ENCODE peak calls at places on chromosomes 13 and 19, in four cellular contexts. I is HL-60, N is GM06990, A is astrocyte of the spinal cord. M is an unnamed sample.

GRCh38 chr13:25232937-25233515 is 54.3 kb downstream of the MTMR6 start:
- DNase-seq in I (peak; percentile 6), N (no peak), A (peak; percentile 26), M (no peak)

GRCh38 chr19:40626918-40627317 is 25.7 kb downstream of the LTBP4 start:
- DNase-seq in I (no peak), A (no peak), N (no peak), M (no peak)

GRCh38 chr19:56476671-56477428 is at the start of gene ZNF667:
- DNase-seq in I (peak; percentile 32), N (no peak), A (peak; percentile 54), M (peak; percentile 74)

GRCh38 chr13:78736142-78736541 is 77.2 kb upstream of the OBI1 start:
- DNase-seq in N (no peak), I (no peak), A (no peak), M (no peak)

GRCh38 chr19:15101479-15102082 is 5.6 kb upstream of the SYDE1 start:
- DNase-seq in N (no peak), A (peak; percentile 39), I (peak; percentile 49), M (peak; percentile 83)

GRCh38 chr19:51137812-51138425 is 4.2 kb upstream of the SIGLEC7 start:
- DNase-seq in N (no peak), A (no peak), I (no peak), M (no peak)

GRCh38 chr13:113623491-113624234 is 34.3 kb downstream of the ATP4B start:
- DNase-seq in I (no peak), A (no peak), N (no peak), M (no peak)

GRCh38 chr13:107203146-107203847 is 635.4 kb upstream of the ARGLU1 start:
- DNase-seq in A (no peak), I (no peak), N (no peak), M (no peak)

GRCh38 chr13:86892330-86892729 is 778.8 kb upstream of the SLITRK5 start:
- DNase-seq in I (no peak), A (peak; percentile 27), N (no peak), M (no peak)

GRCh38 chr19:13962738-13963602 is 10.7 kb downstream of the DCAF15 start:
- DNase-seq in N (no peak), I (no peak), A (peak; percentile 66), M (no peak)

GRCh38 chr19:54209058-54209747 is 8.5 kb downstream of the RPS9 start:
- DNase-seq in N (peak; percentile 68), I (no peak), A (no peak), M (peak; percentile 23)

GRCh38 chr19:17491287-17491686 is 20.2 kb upstream of the PGLS start:
- DNase-seq in N (no peak), I (no peak), A (no peak), M (no peak)

GRCh38 chr13:25528266-25528665 is 156.5 kb downstream of the ATP8A2 start:
- DNase-seq in A (no peak), N (no peak), I (no peak), M (no peak)

GRCh38 chr13:24147570-24147963 is 13.0 kb upstream of the SPATA13 start:
- DNase-seq in A (no peak), N (no peak), I (no peak), M (no peak)

GRCh38 chr19:46746281-46746965 is at the start of gene STRN4:
- DNase-seq in I (no peak), N (peak; percentile 68), A (no peak), M (peak; percentile 63)

GRCh38 chr13:26401069-26401468 is 147.1 kb downstream of the CDK8 start:
- DNase-seq in A (no peak), N (no peak), I (no peak), M (no peak)

GRCh38 chr13:80547885-80548284 is 207.0 kb upstream of the SPRY2 start:
- DNase-seq in N (no peak), A (peak; percentile 26), I (no peak), M (no peak)

GRCh38 chr13:43567608-43568007 is 219.2 kb downstream of the ENOX1 start:
- DNase-seq in I (no peak), A (no peak), N (no peak), M (no peak)

GRCh38 chr19:41425174-41426115 is 1.7 kb downstream of the B3GNT8 start:
- DNase-seq in A (no peak), N (no peak), I (no peak), M (no peak)

GRCh38 chr19:35958660-35959039 is 22.5 kb downstream of the LRFN3 start:
- DNase-seq in A (no peak), I (no peak), N (no peak), M (no peak)

GRCh38 chr19:35955881-35956634 is 19.9 kb downstream of the LRFN3 start:
- DNase-seq in I (no peak), A (no peak), N (no peak), M (no peak)

GRCh38 chr19:35959968-35960320 is 23.8 kb downstream of the LRFN3 start:
- DNase-seq in I (no peak), N (no peak), A (no peak), M (no peak)

GRCh38 chr19:35960432-35960972 is 24.3 kb downstream of the LRFN3 start:
- DNase-seq in N (no peak), A (no peak), I (no peak), M (no peak)

DNA sequence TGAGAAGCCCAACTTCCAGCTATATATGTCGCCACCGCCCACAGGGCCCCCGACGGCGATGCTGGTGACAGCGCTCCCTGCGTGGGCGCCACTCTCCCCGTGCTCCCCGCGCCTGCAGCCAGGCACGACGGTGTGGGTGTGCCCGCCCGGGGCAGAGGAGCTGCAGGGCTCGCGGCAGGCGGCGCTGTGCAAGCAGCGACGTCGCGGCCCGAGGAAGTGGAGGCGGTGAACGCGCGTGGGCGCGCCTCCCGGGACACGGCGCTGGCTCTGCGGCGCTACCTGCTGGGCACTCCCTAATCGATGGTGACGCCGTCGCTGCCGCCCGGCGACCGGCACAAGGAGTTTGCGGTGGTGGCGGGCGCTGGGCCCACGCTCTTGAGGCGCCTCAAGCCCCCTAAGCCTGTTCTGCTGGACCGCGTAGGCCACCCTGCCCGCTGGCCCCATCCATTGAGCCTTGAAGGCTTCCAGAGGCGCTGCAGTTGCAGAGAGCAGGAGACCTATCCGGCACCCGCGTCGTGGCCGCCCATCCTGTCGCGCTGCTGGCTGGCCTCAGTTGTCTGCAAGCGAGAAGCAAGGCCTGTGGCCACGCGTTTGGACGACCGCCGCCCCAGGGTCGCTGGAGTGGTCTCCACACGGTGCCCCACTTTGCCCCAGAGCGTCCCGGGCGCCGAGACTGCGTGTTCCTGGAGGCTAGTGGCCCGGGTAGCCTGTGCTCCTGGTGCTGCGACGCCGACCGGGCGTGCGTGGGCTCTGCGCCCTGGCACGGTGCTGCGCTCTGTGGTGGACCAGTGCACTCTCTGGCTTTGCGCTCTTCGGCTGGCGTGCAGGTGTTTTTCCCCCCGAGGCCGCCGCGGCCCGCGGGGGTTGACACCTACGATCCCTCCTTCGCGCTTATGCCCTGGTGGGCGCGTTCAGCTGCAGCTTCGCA is 23.1 kb downstream of the LRFN3 start:
- DNase-seq in A (no peak), N (peak; percentile 64), I (no peak), M (peak; percentile 79)
- TF ChIP-seq CTCF in A (no peak), N (peak; percentile 28), I (no peak), M (peak; percentile 73)

GRCh38 chr13:52130641-52131040 is 1.8 kb upstream of the NEK5 start:
- DNase-seq in I (no peak), N (no peak), A (no peak), M (no peak)

GRCh38 chr13:52127783-52128702 is 830 bp downstream of the NEK5 start:
- DNase-seq in A (peak; percentile 75), N (peak; percentile 5), I (peak; percentile 26), M (peak; percentile 65)

GRCh38 chr13:52125547-52125946 is 3.3 kb downstream of the NEK5 start:
- DNase-seq in A (no peak), N (no peak), I (no peak), M (no peak)

GRCh38 chr13:52127378-52127777 is 1.5 kb downstream of the NEK5 start:
- DNase-seq in N (no peak), A (no peak), I (no peak), M (no peak)

DNA sequence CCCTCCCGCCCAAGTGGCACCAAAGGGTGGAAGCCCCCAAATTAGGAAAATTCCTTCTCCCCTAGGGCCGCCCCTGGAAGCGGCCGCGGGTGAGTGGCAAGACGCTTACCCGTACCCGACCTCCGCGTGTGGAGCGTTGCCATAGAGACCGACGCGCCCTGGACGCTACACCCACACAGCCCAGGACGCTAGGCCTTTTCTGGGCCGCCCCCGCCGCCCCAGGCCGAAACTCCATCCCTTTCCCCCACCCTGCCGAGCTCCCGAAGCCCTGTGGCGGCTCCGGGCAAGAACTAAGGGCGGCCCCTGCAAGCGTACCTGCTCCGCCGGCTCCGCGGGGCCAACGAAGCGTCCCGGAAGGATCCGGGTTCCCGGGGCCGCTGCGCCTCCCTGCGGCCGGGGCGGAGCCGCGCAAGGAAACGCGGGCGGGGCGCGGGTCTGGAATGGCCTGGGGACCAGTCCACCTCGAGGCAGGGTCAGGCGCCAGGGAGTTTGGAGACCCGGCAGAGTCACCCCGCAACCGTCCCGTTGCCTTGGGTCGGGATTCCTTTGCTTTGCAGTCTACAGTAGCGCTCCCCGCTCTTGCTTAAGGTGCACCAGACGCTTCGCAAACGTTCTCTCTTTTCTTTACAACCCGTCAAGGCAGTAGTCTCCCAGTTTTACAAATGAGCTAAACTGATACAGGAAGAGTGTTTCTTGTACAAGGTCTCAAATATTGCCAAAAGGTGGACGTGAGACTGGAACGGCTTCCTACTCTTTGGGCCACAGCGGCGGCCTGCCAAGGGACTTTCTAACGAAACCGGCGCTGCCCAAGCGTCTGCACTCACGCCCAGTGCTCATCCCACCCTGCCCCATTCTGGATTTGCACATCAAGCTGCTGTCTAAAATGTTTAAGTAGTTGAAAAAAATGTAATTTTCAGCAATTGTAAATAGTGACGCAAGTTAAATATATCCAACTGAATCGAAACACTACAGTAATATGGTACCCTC is at the start of gene NEK5:
- DNase-seq in I (peak; percentile 13), A (peak; percentile 49), N (peak; percentile 61), M (peak; percentile 59)
- TF ChIP-seq CTCF in I (peak; percentile 13), A (peak; percentile 71), N (peak; percentile 51), M (peak; percentile 69)

DNA sequence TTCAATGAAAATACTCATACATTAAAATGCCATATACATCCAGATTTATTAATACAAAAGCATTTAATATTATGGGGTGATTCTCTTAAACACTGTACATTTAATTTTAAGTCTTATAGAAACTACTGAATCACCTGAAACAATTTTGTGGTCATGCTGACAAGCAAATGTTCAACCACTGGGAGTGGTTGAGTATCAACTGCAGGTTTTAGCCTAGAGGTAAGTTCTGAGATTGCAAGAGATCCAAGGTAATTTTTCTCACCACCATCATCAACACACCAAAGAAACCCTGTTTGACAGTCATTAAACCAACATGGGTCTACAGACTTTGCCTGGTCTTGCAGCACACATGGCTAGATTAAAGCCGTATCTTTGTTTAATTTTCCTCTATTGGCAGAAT is 196.3 kb downstream of the LHFPL6 start:
- DNase-seq in N (no peak), I (no peak), A (no peak), M (no peak)
- TF ChIP-seq CTCF in N (no peak), I (no peak), A (peak; percentile 2), M (no peak)

GRCh38 chr19:45202637-45203036 is 24.1 kb downstream of the BLOC1S3 start:
- DNase-seq in N (no peak), A (no peak), I (no peak), M (no peak)

GRCh38 chr19:45206328-45206727 is 27.7 kb downstream of the BLOC1S3 start:
- DNase-seq in N (no peak), A (no peak), I (no peak), M (no peak)

GRCh38 chr19:45200614-45201013 is 22.0 kb downstream of the BLOC1S3 start:
- DNase-seq in I (no peak), N (no peak), A (peak; percentile 31), M (peak; percentile 21)

GRCh38 chr19:45205810-45206209 is 27.2 kb downstream of the BLOC1S3 start:
- DNase-seq in N (no peak), I (no peak), A (no peak), M (no peak)
- TF ChIP-seq CTCF in N (no peak), I (no peak), A (no peak), M (no peak)